ENCODE peak calls at places on chromosomes 16 and 17, in nine cellular contexts. One of them, this sample, is unnamed.

GRCh38 chr17:17043668-17044226 is 1.5 kb downstream of the MPRIP start:
- DNase-seq in heart right ventricle: no peak
- DNase-seq in IMR-90: peak
- DNase-seq in GM04504: no peak
- DNase-seq in hepatic stellate cell: no peak
- DNase-seq in ovary: peak
- DNase-seq in RPMI8226: no peak
- DNase-seq in activated naive CD8-positive, alpha-beta T cell treated with anti-CD3 and anti-CD28 coated beads for 36 hours: no peak
- DNase-seq in body of pancreas: peak
- DNase-seq in this sample: no peak

GRCh38 chr16:77732241-77732946 is 10.1 kb downstream of the NUDT7 start:
- DNase-seq in heart right ventricle: no peak
- DNase-seq in IMR-90: peak
- DNase-seq in GM04504: no peak
- DNase-seq in hepatic stellate cell: no peak
- DNase-seq in ovary: no peak
- DNase-seq in RPMI8226: no peak
- DNase-seq in activated naive CD8-positive, alpha-beta T cell treated with anti-CD3 and anti-CD28 coated beads for 36 hours: no peak
- DNase-seq in body of pancreas: no peak
- DNase-seq in this sample: no peak

GRCh38 chr16:81558444-81559175 is 114.0 kb downstream of the CMIP start:
- DNase-seq in heart right ventricle: no peak
- DNase-seq in IMR-90: no peak
- DNase-seq in GM04504: no peak
- DNase-seq in hepatic stellate cell: no peak
- DNase-seq in ovary: no peak
- DNase-seq in RPMI8226: no peak
- DNase-seq in activated naive CD8-positive, alpha-beta T cell treated with anti-CD3 and anti-CD28 coated beads for 36 hours: no peak
- DNase-seq in body of pancreas: peak
- DNase-seq in this sample: peak

GRCh38 chr17:48486557-48486956 is 44.3 kb downstream of the HOXB1 start:
- DNase-seq in heart right ventricle: no peak
- DNase-seq in IMR-90: peak
- DNase-seq in GM04504: peak
- DNase-seq in hepatic stellate cell: peak
- DNase-seq in ovary: no peak
- DNase-seq in RPMI8226: no peak
- DNase-seq in activated naive CD8-positive, alpha-beta T cell treated with anti-CD3 and anti-CD28 coated beads for 36 hours: no peak
- DNase-seq in body of pancreas: peak
- DNase-seq in this sample: no peak

GRCh38 chr16:15644306-15644961 is 1.5 kb upstream of the MARF1 start:
- DNase-seq in heart right ventricle: no peak
- DNase-seq in IMR-90: no peak
- DNase-seq in GM04504: no peak
- DNase-seq in hepatic stellate cell: no peak
- DNase-seq in ovary: no peak
- DNase-seq in RPMI8226: no peak
- DNase-seq in activated naive CD8-positive, alpha-beta T cell treated with anti-CD3 and anti-CD28 coated beads for 36 hours: no peak
- DNase-seq in body of pancreas: no peak
- DNase-seq in this sample: peak

GRCh38 chr17:81412490-81413093 is 17.3 kb downstream of the BAHCC1 start:
- DNase-seq in heart right ventricle: no peak
- DNase-seq in IMR-90: peak
- DNase-seq in GM04504: no peak
- DNase-seq in hepatic stellate cell: no peak
- DNase-seq in ovary: no peak
- DNase-seq in RPMI8226: peak
- DNase-seq in activated naive CD8-positive, alpha-beta T cell treated with anti-CD3 and anti-CD28 coated beads for 36 hours: peak
- DNase-seq in body of pancreas: peak
- DNase-seq in this sample: no peak

GRCh38 chr17:64423881-64424280 is 25.0 kb upstream of the MILR1 start:
- DNase-seq in heart right ventricle: no peak
- DNase-seq in IMR-90: no peak
- DNase-seq in GM04504: no peak
- DNase-seq in hepatic stellate cell: no peak
- DNase-seq in ovary: no peak
- DNase-seq in RPMI8226: no peak
- DNase-seq in activated naive CD8-positive, alpha-beta T cell treated with anti-CD3 and anti-CD28 coated beads for 36 hours: no peak
- DNase-seq in body of pancreas: no peak
- DNase-seq in this sample: no peak

GRCh38 chr16:82344157-82344556 is 174.1 kb upstream of the MPHOSPH6 start:
- DNase-seq in heart right ventricle: no peak
- DNase-seq in IMR-90: no peak
- DNase-seq in GM04504: no peak
- DNase-seq in hepatic stellate cell: no peak
- DNase-seq in ovary: no peak
- DNase-seq in RPMI8226: no peak
- DNase-seq in activated naive CD8-positive, alpha-beta T cell treated with anti-CD3 and anti-CD28 coated beads for 36 hours: no peak
- DNase-seq in body of pancreas: peak
- DNase-seq in this sample: peak

GRCh38 chr16:4976611-4977145 is 18.5 kb downstream of the SEC14L5 start:
- DNase-seq in heart right ventricle: no peak
- DNase-seq in IMR-90: no peak
- DNase-seq in GM04504: no peak
- DNase-seq in hepatic stellate cell: no peak
- DNase-seq in ovary: no peak
- DNase-seq in RPMI8226: no peak
- DNase-seq in activated naive CD8-positive, alpha-beta T cell treated with anti-CD3 and anti-CD28 coated beads for 36 hours: no peak
- DNase-seq in body of pancreas: peak
- DNase-seq in this sample: no peak

GRCh38 chr16:1990336-1991134 is 765 bp downstream of the SYNGR3 start:
- DNase-seq in heart right ventricle: peak
- DNase-seq in IMR-90: no peak
- DNase-seq in GM04504: no peak
- DNase-seq in hepatic stellate cell: no peak
- DNase-seq in ovary: no peak
- DNase-seq in RPMI8226: peak
- DNase-seq in activated naive CD8-positive, alpha-beta T cell treated with anti-CD3 and anti-CD28 coated beads for 36 hours: peak
- DNase-seq in body of pancreas: peak
- DNase-seq in this sample: no peak

GRCh38 chr17:39700148-39700987 is 504 bp downstream of the ERBB2 start:
- DNase-seq in heart right ventricle: no peak
- DNase-seq in IMR-90: peak
- DNase-seq in GM04504: no peak
- DNase-seq in hepatic stellate cell: peak
- DNase-seq in ovary: peak
- DNase-seq in RPMI8226: no peak
- DNase-seq in activated naive CD8-positive, alpha-beta T cell treated with anti-CD3 and anti-CD28 coated beads for 36 hours: no peak
- DNase-seq in body of pancreas: no peak
- DNase-seq in this sample: no peak

GRCh38 chr17:68498479-68499326 is 13.5 kb upstream of the PRKAR1A start:
- DNase-seq in heart right ventricle: peak
- DNase-seq in IMR-90: no peak
- DNase-seq in GM04504: no peak
- DNase-seq in hepatic stellate cell: no peak
- DNase-seq in ovary: peak
- DNase-seq in RPMI8226: peak
- DNase-seq in activated naive CD8-positive, alpha-beta T cell treated with anti-CD3 and anti-CD28 coated beads for 36 hours: no peak
- DNase-seq in body of pancreas: peak
- DNase-seq in this sample: no peak

GRCh38 chr17:39132192-39132600 is 19.2 kb downstream of the PLXDC1 start:
- DNase-seq in heart right ventricle: peak
- DNase-seq in IMR-90: peak
- DNase-seq in GM04504: peak
- DNase-seq in hepatic stellate cell: peak
- DNase-seq in ovary: peak
- DNase-seq in RPMI8226: no peak
- DNase-seq in activated naive CD8-positive, alpha-beta T cell treated with anti-CD3 and anti-CD28 coated beads for 36 hours: no peak
- DNase-seq in body of pancreas: peak
- DNase-seq in this sample: no peak

GRCh38 chr16:77172964-77173363 is 18.0 kb upstream of the MON1B start:
- DNase-seq in heart right ventricle: no peak
- DNase-seq in IMR-90: no peak
- DNase-seq in GM04504: no peak
- DNase-seq in hepatic stellate cell: no peak
- DNase-seq in ovary: no peak
- DNase-seq in RPMI8226: no peak
- DNase-seq in activated naive CD8-positive, alpha-beta T cell treated with anti-CD3 and anti-CD28 coated beads for 36 hours: no peak
- DNase-seq in body of pancreas: no peak
- DNase-seq in this sample: no peak

GRCh38 chr17:45177563-45177962 is 15.9 kb downstream of the HEXIM2 start:
- DNase-seq in heart right ventricle: no peak
- DNase-seq in IMR-90: no peak
- DNase-seq in GM04504: no peak
- DNase-seq in hepatic stellate cell: no peak
- DNase-seq in ovary: no peak
- DNase-seq in RPMI8226: no peak
- DNase-seq in activated naive CD8-positive, alpha-beta T cell treated with anti-CD3 and anti-CD28 coated beads for 36 hours: no peak
- DNase-seq in body of pancreas: no peak
- DNase-seq in this sample: no peak

GRCh38 chr17:63854709-63855108 is 12.2 kb upstream of the SMARCD2 start:
- DNase-seq in heart right ventricle: no peak
- DNase-seq in IMR-90: no peak
- DNase-seq in GM04504: no peak
- DNase-seq in hepatic stellate cell: no peak
- DNase-seq in ovary: no peak
- DNase-seq in RPMI8226: no peak
- DNase-seq in activated naive CD8-positive, alpha-beta T cell treated with anti-CD3 and anti-CD28 coated beads for 36 hours: no peak
- DNase-seq in body of pancreas: no peak
- DNase-seq in this sample: no peak

GRCh38 chr16:685967-686366 is 1.8 kb upstream of the JMJD8 start:
- DNase-seq in heart right ventricle: no peak
- DNase-seq in IMR-90: peak
- DNase-seq in GM04504: no peak
- DNase-seq in hepatic stellate cell: no peak
- DNase-seq in ovary: peak
- DNase-seq in RPMI8226: no peak
- DNase-seq in activated naive CD8-positive, alpha-beta T cell treated with anti-CD3 and anti-CD28 coated beads for 36 hours: no peak
- DNase-seq in body of pancreas: peak
- DNase-seq in this sample: no peak

GRCh38 chr17:35749560-35750412 is 3.3 kb downstream of the GAS2L2 start:
- DNase-seq in heart right ventricle: no peak
- DNase-seq in IMR-90: peak
- DNase-seq in GM04504: no peak
- DNase-seq in hepatic stellate cell: peak
- DNase-seq in ovary: no peak
- DNase-seq in RPMI8226: peak
- DNase-seq in activated naive CD8-positive, alpha-beta T cell treated with anti-CD3 and anti-CD28 coated beads for 36 hours: peak
- DNase-seq in body of pancreas: no peak
- DNase-seq in this sample: no peak

GRCh38 chr16:180921-181667 is 835 bp downstream of the HBQ1 start:
- DNase-seq in heart right ventricle: peak
- DNase-seq in IMR-90: peak
- DNase-seq in GM04504: peak
- DNase-seq in hepatic stellate cell: peak
- DNase-seq in ovary: peak
- DNase-seq in RPMI8226: peak
- DNase-seq in activated naive CD8-positive, alpha-beta T cell treated with anti-CD3 and anti-CD28 coated beads for 36 hours: peak
- DNase-seq in body of pancreas: peak
- DNase-seq in this sample: peak

GRCh38 chr17:68495081-68495480 is 17.1 kb upstream of the PRKAR1A start:
- DNase-seq in heart right ventricle: no peak
- DNase-seq in IMR-90: no peak
- DNase-seq in GM04504: no peak
- DNase-seq in hepatic stellate cell: no peak
- DNase-seq in ovary: no peak
- DNase-seq in RPMI8226: no peak
- DNase-seq in activated naive CD8-positive, alpha-beta T cell treated with anti-CD3 and anti-CD28 coated beads for 36 hours: no peak
- DNase-seq in body of pancreas: no peak
- DNase-seq in this sample: no peak

GRCh38 chr16:10762336-10762995 is 18.8 kb downstream of the NUBP1 start:
- DNase-seq in heart right ventricle: no peak
- DNase-seq in IMR-90: no peak
- DNase-seq in GM04504: no peak
- DNase-seq in hepatic stellate cell: no peak
- DNase-seq in ovary: no peak
- DNase-seq in RPMI8226: no peak
- DNase-seq in activated naive CD8-positive, alpha-beta T cell treated with anti-CD3 and anti-CD28 coated beads for 36 hours: no peak
- DNase-seq in body of pancreas: no peak
- DNase-seq in this sample: no peak

GRCh38 chr16:65622161-65622560 is 500.3 kb upstream of the CDH11 start:
- DNase-seq in heart right ventricle: no peak
- DNase-seq in IMR-90: no peak
- DNase-seq in GM04504: no peak
- DNase-seq in hepatic stellate cell: no peak
- DNase-seq in ovary: no peak
- DNase-seq in RPMI8226: no peak
- DNase-seq in activated naive CD8-positive, alpha-beta T cell treated with anti-CD3 and anti-CD28 coated beads for 36 hours: no peak
- DNase-seq in body of pancreas: no peak
- DNase-seq in this sample: no peak

GRCh38 chr16:49365711-49366509 is 7.7 kb upstream of the C16orf78 start:
- DNase-seq in heart right ventricle: no peak
- DNase-seq in IMR-90: no peak
- DNase-seq in GM04504: no peak
- DNase-seq in hepatic stellate cell: no peak
- DNase-seq in ovary: no peak
- DNase-seq in RPMI8226: no peak
- DNase-seq in activated naive CD8-positive, alpha-beta T cell treated with anti-CD3 and anti-CD28 coated beads for 36 hours: no peak
- DNase-seq in body of pancreas: no peak
- DNase-seq in this sample: no peak

GRCh38 chr17:57894848-57895247 is 45.0 kb upstream of the MRPS23 start:
- DNase-seq in heart right ventricle: no peak
- DNase-seq in IMR-90: no peak
- DNase-seq in GM04504: no peak
- DNase-seq in hepatic stellate cell: no peak
- DNase-seq in ovary: no peak
- DNase-seq in RPMI8226: no peak
- DNase-seq in activated naive CD8-positive, alpha-beta T cell treated with anti-CD3 and anti-CD28 coated beads for 36 hours: no peak
- DNase-seq in body of pancreas: no peak
- DNase-seq in this sample: no peak

GRCh38 chr16:57539072-57539796 is 2.9 kb upstream of the CCDC102A start:
- DNase-seq in heart right ventricle: no peak
- DNase-seq in IMR-90: no peak
- DNase-seq in GM04504: no peak
- DNase-seq in hepatic stellate cell: no peak
- DNase-seq in ovary: no peak
- DNase-seq in RPMI8226: peak
- DNase-seq in activated naive CD8-positive, alpha-beta T cell treated with anti-CD3 and anti-CD28 coated beads for 36 hours: no peak
- DNase-seq in body of pancreas: no peak
- DNase-seq in this sample: no peak

GRCh38 chr17:55410722-55411462 is 10.7 kb downstream of the MMD start:
- DNase-seq in heart right ventricle: no peak
- DNase-seq in IMR-90: no peak
- DNase-seq in GM04504: no peak
- DNase-seq in hepatic stellate cell: no peak
- DNase-seq in ovary: no peak
- DNase-seq in RPMI8226: no peak
- DNase-seq in activated naive CD8-positive, alpha-beta T cell treated with anti-CD3 and anti-CD28 coated beads for 36 hours: no peak
- DNase-seq in body of pancreas: no peak
- DNase-seq in this sample: no peak

GRCh38 chr16:89667633-89668032 is 10.0 kb downstream of the SPATA33 start:
- DNase-seq in heart right ventricle: no peak
- DNase-seq in IMR-90: no peak
- DNase-seq in GM04504: no peak
- DNase-seq in hepatic stellate cell: no peak
- DNase-seq in ovary: no peak
- DNase-seq in RPMI8226: no peak
- DNase-seq in activated naive CD8-positive, alpha-beta T cell treated with anti-CD3 and anti-CD28 coated beads for 36 hours: no peak
- DNase-seq in body of pancreas: no peak
- DNase-seq in this sample: no peak

GRCh38 chr16:50266337-50267091 is at the start of gene ADCY7:
- DNase-seq in heart right ventricle: peak
- DNase-seq in IMR-90: peak
- DNase-seq in GM04504: peak
- DNase-seq in hepatic stellate cell: peak
- DNase-seq in ovary: peak
- DNase-seq in RPMI8226: peak
- DNase-seq in activated naive CD8-positive, alpha-beta T cell treated with anti-CD3 and anti-CD28 coated beads for 36 hours: peak
- DNase-seq in body of pancreas: peak
- DNase-seq in this sample: no peak

This sample was measured in prostate gland.